ENCODE peak calls at places on chromosomes 1 and 21, in seven cellular contexts. One of them, this sample, is unnamed.

GRCh38 chr1:64471218-64471719 is 1.3 kb downstream of the CACHD1 start:
- DNase-seq in mesendoderm: peak
- DNase-seq in IMR-90: no peak
- DNase-seq in H9: peak
- DNase-seq in trophoblast cell: no peak
- DNase-seq in mesenchymal stem cell: peak
- DNase-seq in H1: peak
- DNase-seq in this sample: peak

GRCh38 chr1:183205196-183205781 is 19.2 kb downstream of the LAMC2 start:
- DNase-seq in mesendoderm: no peak
- DNase-seq in IMR-90: peak
- DNase-seq in H9: no peak
- DNase-seq in trophoblast cell: no peak
- DNase-seq in mesenchymal stem cell: no peak
- DNase-seq in H1: no peak
- DNase-seq in this sample: no peak

GRCh38 chr1:5466487-5466886 is 525.7 kb downstream of the NPHP4 start:
- DNase-seq in mesendoderm: peak
- DNase-seq in IMR-90: no peak
- DNase-seq in H9: no peak
- DNase-seq in trophoblast cell: no peak
- DNase-seq in mesenchymal stem cell: no peak
- DNase-seq in H1: no peak
- DNase-seq in this sample: no peak

GRCh38 chr21:31902438-31902837 is 29.6 kb downstream of the HUNK start:
- DNase-seq in mesendoderm: no peak
- DNase-seq in IMR-90: no peak
- DNase-seq in H9: no peak
- DNase-seq in trophoblast cell: no peak
- DNase-seq in mesenchymal stem cell: no peak
- DNase-seq in H1: no peak
- DNase-seq in this sample: no peak

GRCh38 chr1:13864760-13865159 is 164.8 kb downstream of the PRDM2 start:
- DNase-seq in mesendoderm: no peak
- DNase-seq in IMR-90: no peak
- DNase-seq in H9: no peak
- DNase-seq in trophoblast cell: no peak
- DNase-seq in mesenchymal stem cell: no peak
- DNase-seq in H1: no peak
- DNase-seq in this sample: no peak

GRCh38 chr1:47562799-47563198 is 125.0 kb downstream of the FOXD2 start:
- DNase-seq in mesendoderm: no peak
- DNase-seq in IMR-90: no peak
- DNase-seq in H9: no peak
- DNase-seq in trophoblast cell: no peak
- DNase-seq in mesenchymal stem cell: no peak
- DNase-seq in H1: no peak
- DNase-seq in this sample: no peak

GRCh38 chr1:32759997-32760623 is 57.0 kb downstream of the YARS1 start:
- DNase-seq in mesendoderm: peak
- DNase-seq in IMR-90: peak
- DNase-seq in H9: peak
- DNase-seq in trophoblast cell: peak
- DNase-seq in mesenchymal stem cell: peak
- DNase-seq in H1: peak
- DNase-seq in this sample: peak

GRCh38 chr21:15669247-15669646 is 60.5 kb upstream of the USP25 start:
- DNase-seq in mesendoderm: peak
- DNase-seq in IMR-90: peak
- DNase-seq in H9: no peak
- DNase-seq in trophoblast cell: no peak
- DNase-seq in mesenchymal stem cell: peak
- DNase-seq in H1: no peak
- DNase-seq in this sample: no peak

GRCh38 chr1:52423771-52424170 is 19.4 kb downstream of the PRPF38A start:
- DNase-seq in mesendoderm: peak
- DNase-seq in IMR-90: no peak
- DNase-seq in H9: no peak
- DNase-seq in trophoblast cell: no peak
- DNase-seq in mesenchymal stem cell: peak
- DNase-seq in H1: no peak
- DNase-seq in this sample: no peak

GRCh38 chr1:151265446-151266236 is 11.1 kb downstream of the PSMD4 start:
- DNase-seq in mesendoderm: no peak
- DNase-seq in IMR-90: no peak
- DNase-seq in H9: no peak
- DNase-seq in trophoblast cell: no peak
- DNase-seq in mesenchymal stem cell: no peak
- DNase-seq in H1: no peak
- DNase-seq in this sample: no peak

GRCh38 chr1:23090056-23090455 is 70.8 kb downstream of the KDM1A start:
- DNase-seq in mesendoderm: no peak
- DNase-seq in IMR-90: no peak
- DNase-seq in H9: no peak
- DNase-seq in trophoblast cell: peak
- DNase-seq in mesenchymal stem cell: no peak
- DNase-seq in H1: no peak
- DNase-seq in this sample: no peak

GRCh38 chr1:183443466-183443865 is 25.3 kb upstream of the NMNAT2 start:
- DNase-seq in mesendoderm: no peak
- DNase-seq in IMR-90: no peak
- DNase-seq in H9: no peak
- DNase-seq in trophoblast cell: peak
- DNase-seq in mesenchymal stem cell: no peak
- DNase-seq in H1: no peak
- DNase-seq in this sample: no peak

DNA sequence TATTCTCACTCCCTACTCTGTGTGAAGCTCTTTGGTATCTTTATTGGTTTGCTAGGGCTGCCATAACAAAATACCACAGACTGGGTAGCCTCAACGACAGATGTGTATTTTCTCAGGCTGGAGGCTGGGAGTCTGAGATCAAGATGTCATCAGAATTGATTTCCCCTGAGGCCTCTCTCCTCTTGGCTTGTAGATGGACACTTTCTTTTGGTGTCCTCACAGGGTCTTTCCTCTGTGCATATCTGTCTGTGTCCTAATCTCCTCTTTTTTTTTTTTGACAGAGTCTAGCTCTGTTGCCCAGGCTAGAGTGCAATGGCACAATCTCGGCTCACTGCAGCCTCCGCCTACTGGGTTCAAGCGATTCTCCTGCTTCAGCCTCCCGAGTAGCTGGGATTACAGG is 71.4 kb upstream of the KCNJ6 start:
- DNase-seq in mesendoderm: no peak
- DNase-seq in IMR-90: no peak
- DNase-seq in H9: no peak
- DNase-seq in trophoblast cell: no peak
- DNase-seq in mesenchymal stem cell: no peak
- DNase-seq in H1: no peak
- DNase-seq in this sample: no peak
- H2BK5ac ChIP-seq in mesendoderm: no peak
- H2BK5ac ChIP-seq in IMR-90: no peak
- H2BK5ac ChIP-seq in H9: no peak
- H2BK5ac ChIP-seq in trophoblast cell: no peak
- H2BK5ac ChIP-seq in mesenchymal stem cell: no peak
- H2BK5ac ChIP-seq in H1: no peak
- H2BK5ac ChIP-seq in this sample: no peak

DNA sequence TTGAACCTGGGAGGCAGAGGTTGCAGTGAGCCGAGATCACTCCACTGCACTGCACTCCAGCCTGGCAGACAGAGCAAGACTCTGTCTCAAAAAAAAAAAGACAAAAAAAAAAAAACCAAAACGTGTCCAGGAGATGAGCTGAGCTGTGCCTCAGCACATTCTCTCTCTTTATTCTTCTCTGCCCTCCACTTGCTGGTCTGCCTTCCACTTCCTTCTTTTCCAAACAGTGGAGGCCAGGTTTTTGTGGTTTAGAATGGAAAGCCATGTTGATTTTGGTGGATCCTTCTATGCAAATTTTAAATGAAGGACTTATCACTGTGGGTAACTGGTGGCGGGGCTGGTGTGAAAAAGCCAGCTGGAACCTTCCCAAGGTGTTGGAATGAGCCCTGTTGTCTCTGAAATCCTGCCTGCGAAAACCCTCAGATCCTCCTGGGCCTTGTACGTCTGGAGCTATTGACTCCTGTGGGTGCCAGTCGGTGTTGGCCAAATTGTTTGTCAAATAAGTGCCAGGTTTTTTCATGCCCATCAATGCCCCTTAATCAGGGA is 61.9 kb downstream of the PTPRU start:
- DNase-seq in mesendoderm: peak
- DNase-seq in IMR-90: no peak
- DNase-seq in H9: no peak
- DNase-seq in trophoblast cell: no peak
- DNase-seq in mesenchymal stem cell: no peak
- DNase-seq in H1: no peak
- DNase-seq in this sample: no peak
- H2BK5ac ChIP-seq in mesendoderm: no peak
- H2BK5ac ChIP-seq in IMR-90: no peak
- H2BK5ac ChIP-seq in H9: no peak
- H2BK5ac ChIP-seq in trophoblast cell: no peak
- H2BK5ac ChIP-seq in mesenchymal stem cell: no peak
- H2BK5ac ChIP-seq in H1: no peak
- H2BK5ac ChIP-seq in this sample: no peak

DNA sequence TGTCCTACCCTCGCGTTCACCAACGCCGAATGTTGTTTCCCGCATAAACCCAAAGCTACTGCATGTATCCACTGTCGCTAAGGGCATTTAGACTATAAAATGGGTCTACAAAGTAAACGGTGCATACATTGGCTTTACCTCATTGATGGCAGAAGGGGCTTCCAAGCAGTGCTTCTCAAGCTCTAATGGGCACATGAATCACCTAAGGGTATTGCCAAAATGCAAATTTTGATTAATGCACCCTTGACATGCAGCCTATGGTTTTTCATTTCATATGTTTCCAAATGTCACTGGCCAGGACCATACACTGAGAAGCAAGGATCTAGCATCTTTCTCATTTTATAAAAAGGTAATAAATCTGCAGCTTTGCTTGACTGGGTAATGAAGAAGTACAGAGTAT is 2.7 kb downstream of the OR6F1 start:
- DNase-seq in mesendoderm: no peak
- DNase-seq in IMR-90: no peak
- DNase-seq in H9: no peak
- DNase-seq in trophoblast cell: no peak
- DNase-seq in mesenchymal stem cell: no peak
- DNase-seq in H1: no peak
- DNase-seq in this sample: no peak
- H2BK5ac ChIP-seq in mesendoderm: no peak
- H2BK5ac ChIP-seq in IMR-90: no peak
- H2BK5ac ChIP-seq in H9: no peak
- H2BK5ac ChIP-seq in trophoblast cell: no peak
- H2BK5ac ChIP-seq in mesenchymal stem cell: no peak
- H2BK5ac ChIP-seq in H1: no peak
- H2BK5ac ChIP-seq in this sample: no peak

GRCh38 chr1:3321559-3322439 is 132.7 kb upstream of the ARHGEF16 start:
- DNase-seq in mesendoderm: no peak
- DNase-seq in IMR-90: no peak
- DNase-seq in H9: no peak
- DNase-seq in trophoblast cell: no peak
- DNase-seq in mesenchymal stem cell: no peak
- DNase-seq in H1: no peak
- DNase-seq in this sample: no peak
- H2BK5ac ChIP-seq in mesendoderm: no peak
- H2BK5ac ChIP-seq in IMR-90: no peak
- H2BK5ac ChIP-seq in H9: no peak
- H2BK5ac ChIP-seq in trophoblast cell: no peak
- H2BK5ac ChIP-seq in mesenchymal stem cell: no peak
- H2BK5ac ChIP-seq in H1: peak
- H2BK5ac ChIP-seq in this sample: no peak

DNA sequence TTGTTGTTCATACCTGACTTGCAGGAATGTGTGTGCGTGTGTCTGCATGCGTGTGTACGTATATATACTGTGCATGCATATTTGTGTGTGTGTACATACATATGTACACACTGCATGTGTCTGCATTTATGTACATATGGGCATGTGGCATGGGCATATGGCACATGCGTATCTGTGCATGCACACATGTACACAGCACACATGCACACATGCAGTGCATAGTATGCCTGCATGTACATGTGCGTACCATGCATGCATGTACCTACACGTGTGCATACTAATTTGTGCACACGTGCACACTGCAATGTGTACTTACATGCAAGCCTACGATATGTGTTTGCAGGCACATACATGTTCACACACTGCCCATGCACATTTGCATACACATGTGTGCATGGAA is 43.9 kb downstream of the GALNT2 start:
- DNase-seq in mesendoderm: no peak
- DNase-seq in IMR-90: no peak
- DNase-seq in H9: no peak
- DNase-seq in trophoblast cell: no peak
- DNase-seq in mesenchymal stem cell: no peak
- DNase-seq in H1: no peak
- DNase-seq in this sample: no peak
- H2BK5ac ChIP-seq in mesendoderm: no peak
- H2BK5ac ChIP-seq in IMR-90: no peak
- H2BK5ac ChIP-seq in H9: no peak
- H2BK5ac ChIP-seq in trophoblast cell: no peak
- H2BK5ac ChIP-seq in mesenchymal stem cell: no peak
- H2BK5ac ChIP-seq in H1: no peak
- H2BK5ac ChIP-seq in this sample: no peak

GRCh38 chr1:221154932-221155331 is 275.7 kb downstream of the HLX start:
- DNase-seq in mesendoderm: peak
- DNase-seq in IMR-90: no peak
- DNase-seq in H9: no peak
- DNase-seq in trophoblast cell: no peak
- DNase-seq in mesenchymal stem cell: no peak
- DNase-seq in H1: no peak
- DNase-seq in this sample: no peak
- H2BK5ac ChIP-seq in mesendoderm: peak
- H2BK5ac ChIP-seq in IMR-90: no peak
- H2BK5ac ChIP-seq in H9: no peak
- H2BK5ac ChIP-seq in trophoblast cell: no peak
- H2BK5ac ChIP-seq in mesenchymal stem cell: no peak
- H2BK5ac ChIP-seq in H1: no peak
- H2BK5ac ChIP-seq in this sample: no peak